ENCODE peak calls at places on chromosomes 2 and 18, in six cellular contexts. Q is adrenal gland, P is hepatocyte, K is cardiac fibroblast, N is fibroblast of lung, Y is brain microvascular endothelial cell. I is an unnamed sample.

GRCh38 chr2:11967946-11968465 is 221.6 kb downstream of the LPIN1 start:
- DNase-seq in P (peak; percentile 19), K (peak; percentile 43), Y (peak; percentile 88), Q (peak; percentile 78), N (peak; percentile 86), I (peak; percentile 74)

GRCh38 chr2:151857650-151858049 is 29.4 kb upstream of the ARL5A start:
- DNase-seq in P (no peak), N (no peak), Q (no peak), K (no peak), Y (no peak), I (peak; percentile 60)

GRCh38 chr2:208265371-208265806 is 666 bp upstream of the PIKFYVE start:
- DNase-seq in Y (peak; percentile 61), K (peak; percentile 61), P (peak; percentile 46), N (peak; percentile 62), Q (peak; percentile 35), I (peak; percentile 23)

GRCh38 chr2:42659601-42660000 is 91.2 kb downstream of the MTA3 start:
- DNase-seq in Q (peak; percentile 68), K (peak; percentile 28), Y (no peak), N (peak; percentile 40), P (no peak), I (peak; percentile 3)

GRCh38 chr2:237305579-237305978 is 108.4 kb downstream of the COL6A3 start:
- DNase-seq in Y (no peak), K (peak; percentile 24), N (no peak), P (no peak), Q (no peak), I (no peak)

GRCh38 chr2:1717129-1717528 is 27.2 kb downstream of the PXDN start:
- DNase-seq in Y (no peak), N (peak; percentile 79), Q (no peak), P (no peak), K (peak; percentile 62), I (peak; percentile 78)

GRCh38 chr2:177651833-177652232 is 259.3 kb downstream of the AGPS start:
- DNase-seq in N (no peak), Q (no peak), Y (no peak), P (no peak), K (no peak), I (no peak)

GRCh38 chr2:155908567-155908966 is 424.0 kb downstream of the NR4A2 start:
- DNase-seq in Q (no peak), Y (no peak), K (no peak), P (no peak), N (no peak), I (no peak)

GRCh38 chr2:216215991-216216390 is 106.8 kb downstream of the XRCC5 start:
- DNase-seq in K (peak; percentile 39), Q (peak; percentile 23), N (peak; percentile 23), P (peak; percentile 49), Y (no peak), I (peak; percentile 48)

GRCh38 chr2:102114851-102115497 is 27.6 kb upstream of the IL1R1 start:
- DNase-seq in K (peak; percentile 82), Q (no peak), N (peak; percentile 90), P (no peak), Y (peak; percentile 89), I (no peak)

GRCh38 chr2:151630372-151630771 is 103.9 kb downstream of the NEB start:
- DNase-seq in Y (no peak), Q (no peak), N (no peak), P (peak; percentile 24), K (no peak), I (no peak)

GRCh38 chr2:128390256-128390990 is 71.8 kb upstream of the HS6ST1 start:
- DNase-seq in Y (no peak), K (no peak), N (no peak), Q (no peak), P (no peak), I (no peak)

GRCh38 chr2:44770221-44771187 is 171.0 kb upstream of the SIX3 start:
- DNase-seq in Q (no peak), N (no peak), P (no peak), Y (no peak), K (no peak), I (no peak)

GRCh38 chr2:10646153-10646552 is 43.6 kb downstream of the NOL10 start:
- DNase-seq in Y (no peak), K (no peak), P (no peak), N (peak; percentile 29), Q (no peak), I (no peak)

DNA sequence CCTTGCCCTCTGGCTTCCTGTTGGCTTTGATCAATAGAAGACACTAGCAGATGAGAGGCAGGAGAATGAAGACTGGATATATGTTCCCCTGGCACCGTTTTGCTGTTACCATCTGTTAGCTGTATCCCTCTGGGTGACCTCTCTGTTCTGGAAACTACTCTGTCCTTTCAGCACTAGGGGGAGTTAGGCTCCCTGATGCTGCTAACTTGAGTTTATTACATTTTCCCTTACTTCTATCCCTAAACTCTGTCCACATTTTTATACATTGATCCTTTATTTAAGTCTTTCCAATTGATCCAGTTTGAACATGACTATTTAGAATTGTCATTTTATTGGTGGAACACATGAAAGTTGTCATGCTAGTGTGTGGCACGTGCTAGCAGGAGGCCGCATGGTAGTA is 1014.3 kb upstream of the CDH2 start:
- DNase-seq in K (peak; percentile 71), N (peak; percentile 19), P (no peak), Q (no peak), Y (no peak), I (peak; percentile 41)
- TF ChIP-seq CTCF in K (peak; percentile 52), N (peak; percentile 54), P (peak; percentile 19), Q (no peak), Y (peak; percentile 63), I (peak; percentile 28)

GRCh38 chr2:15034860-15035259 is 402.3 kb downstream of the LRATD1 start:
- DNase-seq in K (no peak), Y (no peak), N (no peak), Q (no peak), P (no peak), I (no peak)

GRCh38 chr2:15028406-15028805 is 395.9 kb downstream of the LRATD1 start:
- DNase-seq in P (no peak), N (no peak), Q (no peak), K (no peak), Y (no peak), I (no peak)

GRCh38 chr2:15034246-15034645 is 401.7 kb downstream of the LRATD1 start:
- DNase-seq in N (no peak), Q (no peak), Y (no peak), K (no peak), P (no peak), I (no peak)

DNA sequence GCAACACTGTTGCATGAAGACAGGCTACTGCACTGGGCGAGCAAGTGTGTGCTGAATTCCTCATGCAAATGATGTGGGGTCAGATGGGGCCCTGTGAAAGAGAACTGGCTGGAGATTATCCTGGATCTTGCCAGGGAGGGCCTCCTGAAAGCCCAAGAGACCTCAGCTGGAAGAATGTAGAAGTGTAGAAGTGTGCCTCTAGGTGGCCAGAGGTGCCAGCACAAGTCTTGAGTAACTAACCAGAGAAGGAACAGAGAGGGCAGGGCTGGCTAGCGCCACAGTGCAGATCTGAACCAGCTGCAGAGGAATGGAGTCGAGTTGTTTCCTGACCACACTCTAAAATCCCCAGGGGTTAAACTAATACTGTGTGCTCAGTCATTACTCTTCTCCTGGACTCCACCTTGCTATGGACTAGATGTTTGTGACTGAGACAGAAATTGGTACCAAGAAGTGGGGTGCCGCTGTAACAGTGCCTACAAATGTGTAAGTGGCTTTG is 399.3 kb downstream of the LRATD1 start:
- DNase-seq in Q (no peak), Y (no peak), P (no peak), N (no peak), K (no peak), I (no peak)
- TF ChIP-seq CTCF in Q (no peak), Y (no peak), P (no peak), N (no peak), K (no peak), I (no peak)

DNA sequence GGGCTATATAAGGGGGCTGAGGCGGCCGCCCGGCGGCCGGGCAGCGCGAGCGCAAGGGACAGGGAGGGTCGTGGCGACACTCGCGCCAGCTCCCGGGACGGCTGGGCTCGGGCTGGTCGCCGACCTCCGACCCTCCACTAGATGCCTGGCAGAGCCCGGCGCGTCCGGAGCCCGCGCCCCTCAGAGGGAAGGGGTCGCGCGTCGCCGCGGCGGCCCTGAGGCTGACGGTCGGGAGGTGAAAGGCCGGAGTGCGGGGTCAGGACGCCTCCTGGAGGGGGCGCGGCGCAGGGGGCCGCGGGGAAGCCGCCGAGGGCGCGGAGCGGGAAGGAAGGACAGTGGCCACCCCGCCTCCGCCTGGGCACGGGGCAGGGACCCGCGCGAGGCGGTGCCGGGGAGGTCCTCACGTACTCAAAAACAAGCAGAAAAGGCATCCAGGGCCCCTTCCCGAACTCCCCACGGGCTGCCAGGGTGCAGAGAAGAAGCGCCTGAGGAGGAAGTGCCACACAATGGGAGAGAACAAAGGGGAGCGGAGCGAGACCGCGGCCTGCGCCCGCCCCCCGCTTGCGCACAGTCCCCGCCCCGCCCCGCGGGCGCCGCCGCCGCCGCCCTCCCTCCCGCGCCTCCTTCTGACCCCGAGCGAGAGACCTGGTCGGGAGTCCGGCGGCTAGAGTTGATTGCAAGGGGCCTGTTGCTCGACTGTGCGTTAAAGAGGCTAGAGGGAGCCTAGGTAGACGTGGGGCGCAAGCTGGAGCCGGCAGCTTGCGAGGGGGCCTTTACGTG is 791 bp upstream of the KLF7 start:
- DNase-seq in P (peak; percentile 88), Y (peak; percentile 77), Q (peak; percentile 83), K (peak; percentile 90), N (peak; percentile 81), I (peak; percentile 76)
- TF ChIP-seq CTCF in P (peak; percentile 26), Y (peak; percentile 17), Q (peak; percentile 48), K (no peak), N (no peak), I (peak; percentile 33)

GRCh38 chr2:26561918-26562810 is 79.0 kb downstream of the CIB4 start:
- DNase-seq in P (no peak), N (peak; percentile 30), K (peak; percentile 7), Q (peak; percentile 41), Y (no peak), I (peak; percentile 44)
- TF ChIP-seq CTCF in P (no peak), N (no peak), K (peak; percentile 3), Q (peak; percentile 11), Y (peak; percentile 37), I (no peak)

GRCh38 chr2:170885130-170885791 is 43.8 kb upstream of the GORASP2 start:
- DNase-seq in K (no peak), Q (no peak), N (peak; percentile 48), P (no peak), Y (no peak), I (no peak)
- TF ChIP-seq CTCF in K (no peak), Q (no peak), N (no peak), P (no peak), Y (peak; percentile 28), I (no peak)

DNA sequence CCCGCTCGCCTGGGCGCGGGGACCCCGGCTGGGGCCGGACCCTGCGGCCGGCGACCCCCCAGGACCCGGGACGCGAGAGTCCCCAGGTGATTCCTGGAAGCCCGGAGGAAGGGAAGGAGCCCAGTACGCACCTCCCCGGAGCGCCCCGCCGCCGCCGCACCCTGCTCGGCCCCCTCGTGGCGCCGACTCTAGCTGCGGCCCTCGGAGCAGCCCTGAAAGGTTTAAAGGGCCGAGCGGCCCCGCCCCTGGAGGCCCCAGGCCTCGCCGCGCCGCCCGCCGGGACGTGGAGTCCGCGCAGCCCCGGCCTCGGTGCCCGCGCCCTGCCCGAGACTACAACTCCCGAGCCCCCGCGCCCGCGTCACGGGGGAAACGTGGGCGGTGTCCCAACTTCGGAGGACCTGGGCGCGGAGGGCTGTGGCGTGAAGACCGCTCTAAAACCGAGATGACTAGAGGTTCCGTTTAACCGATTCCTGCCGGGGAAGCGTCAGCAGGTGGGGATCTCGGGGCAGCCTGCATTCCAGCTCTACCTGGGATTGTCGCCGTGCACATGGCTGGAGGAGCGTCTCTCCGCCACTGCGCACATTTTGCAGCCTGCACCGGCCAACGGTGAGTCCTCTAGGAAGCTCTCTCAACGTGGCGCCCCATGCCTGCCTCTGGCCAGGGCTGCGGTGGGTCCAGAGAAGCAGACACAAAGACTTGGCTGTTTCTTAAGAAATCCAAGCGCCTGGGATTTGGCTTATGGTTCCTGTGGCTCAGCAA is at the start of gene TMEM150A:
- DNase-seq in Q (peak; percentile 97), K (peak; percentile 87), P (peak; percentile 97), N (peak; percentile 85), Y (peak; percentile 78), I (peak; percentile 90)
- TF ChIP-seq CTCF in Q (no peak), K (no peak), P (no peak), N (no peak), Y (peak; percentile 25), I (peak; percentile 30)

I was measured in MCF 10A.